ENCODE peak calls at places on chromosomes 12 and 14, in four cellular contexts. L is WTC11, N is GM12878, I is K562. A is an unnamed sample.

GRCh38 chr12:120264511-120265202 is 873 bp downstream of the PXN start:
- DNase-seq in L (no peak), N (no peak), I (no peak), A (no peak)

GRCh38 chr12:51240971-51241370 is 2.3 kb downstream of the DAZAP2 start:
- DNase-seq in L (no peak), N (no peak), I (no peak), A (no peak)

GRCh38 chr14:66015046-66015780 is 471.0 kb upstream of the CCDC196 start:
- DNase-seq in L (no peak), N (no peak), I (no peak), A (no peak)

GRCh38 chr12:57657744-57658143 is 24.7 kb upstream of the B4GALNT1 start:
- DNase-seq in L (no peak), N (no peak), I (no peak), A (no peak)

GRCh38 chr12:128806573-128806972 is 17.2 kb downstream of the SLC15A4 start:
- DNase-seq in L (no peak), N (no peak), I (no peak), A (no peak)

GRCh38 chr12:67382206-67382871 is 113.2 kb downstream of the CAND1 start:
- DNase-seq in L (no peak), N (no peak), I (no peak), A (no peak)

GRCh38 chr14:103334644-103335603 is 887 bp downstream of the EIF5 start:
- DNase-seq in L (peak; percentile 49), N (no peak), I (peak; percentile 71), A (peak; percentile 64)

GRCh38 chr14:76917759-76918175 is 91.6 kb downstream of the LRRC74A start:
- DNase-seq in L (no peak), N (no peak), I (no peak), A (no peak)

GRCh38 chr14:79254069-79254775 is 957.1 kb downstream of the DIO2 start:
- DNase-seq in L (no peak), N (no peak), I (no peak), A (no peak)

GRCh38 chr12:129911437-129912049 is 7.7 kb upstream of the TMEM132D start:
- DNase-seq in L (peak; percentile 24), N (no peak), I (peak; percentile 67), A (peak; percentile 30)

GRCh38 chr14:68082698-68083291 is 263.2 kb downstream of the RAD51B start:
- DNase-seq in L (no peak), N (no peak), I (no peak), A (no peak)

GRCh38 chr12:93938921-93939320 is 209.5 kb upstream of the PLXNC1 start:
- DNase-seq in L (no peak), N (no peak), I (no peak), A (no peak)

GRCh38 chr14:68309631-68310030 is 483.2 kb downstream of the ZFP36L1 start:
- DNase-seq in L (no peak), N (no peak), I (no peak), A (no peak)

GRCh38 chr12:53062977-53063707 is 13.3 kb downstream of the TNS2 start:
- DNase-seq in L (peak; percentile 9), N (no peak), I (no peak), A (no peak)

GRCh38 chr14:74501135-74501614 is 7.6 kb downstream of the ISCA2 start:
- DNase-seq in L (peak; percentile 79), N (no peak), I (peak; percentile 27), A (peak; percentile 52)

GRCh38 chr14:65263161-65263788 is 149.3 kb upstream of the FUT8 start:
- DNase-seq in L (no peak), N (no peak), I (no peak), A (no peak)

GRCh38 chr14:71139058-71139946 is 232.0 kb downstream of the PCNX1 start:
- DNase-seq in L (peak; percentile 78), N (peak; percentile 17), I (peak; percentile 71), A (peak; percentile 31)

GRCh38 chr14:49865431-49865859 is 12.9 kb upstream of the NEMF start:
- DNase-seq in L (peak; percentile 85), N (no peak), I (no peak), A (peak; percentile 48)

GRCh38 chr12:90896164-90896563 is 58.8 kb downstream of the CCER1 start:
- DNase-seq in L (no peak), N (no peak), I (no peak), A (no peak)

GRCh38 chr14:34203271-34203722 is 252.4 kb upstream of the EGLN3 start:
- DNase-seq in L (no peak), N (no peak), I (no peak), A (no peak)

GRCh38 chr12:98490491-98491453 is 24.6 kb upstream of the TMPO start:
- DNase-seq in L (peak; percentile 94), N (peak; percentile 64), I (peak; percentile 73), A (peak; percentile 90)

GRCh38 chr14:104084251-104085002 is 1.1 kb upstream of the ASPG start:
- DNase-seq in L (no peak), N (no peak), I (no peak), A (no peak)

GRCh38 chr12:61854902-61855301 is 405.3 kb upstream of the USP15 start:
- DNase-seq in L (no peak), N (no peak), I (no peak), A (no peak)

GRCh38 chr12:76080017-76080728 is 4.3 kb downstream of the NAP1L1 start:
- DNase-seq in L (no peak), N (no peak), I (no peak), A (peak; percentile 7)

GRCh38 chr14:71497645-71498086 is 434.6 kb upstream of the RGS6 start:
- DNase-seq in L (no peak), N (peak; percentile 98), I (no peak), A (no peak)

GRCh38 chr12:88624911-88625310 is 44.6 kb upstream of the KITLG start:
- DNase-seq in L (no peak), N (no peak), I (no peak), A (no peak)

GRCh38 chr12:67471810-67472209 is 176.7 kb upstream of the DYRK2 start:
- DNase-seq in L (no peak), N (no peak), I (no peak), A (no peak)

GRCh38 chr12:583251-583869 is 79.9 kb downstream of the NINJ2 start:
- DNase-seq in L (no peak), N (no peak), I (no peak), A (peak; percentile 84)

GRCh38 chr12:586318-587071 is 76.8 kb downstream of the NINJ2 start:
- DNase-seq in L (no peak), N (no peak), I (no peak), A (no peak)

GRCh38 chr12:587551-588322 is 75.5 kb downstream of the NINJ2 start:
- DNase-seq in L (no peak), N (no peak), I (peak; percentile 43), A (no peak)

GRCh38 chr12:587132-587531 is 76.1 kb downstream of the NINJ2 start:
- DNase-seq in L (no peak), N (no peak), I (no peak), A (no peak)

GRCh38 chr12:585062-586061 is 77.9 kb downstream of the NINJ2 start:
- DNase-seq in L (no peak), N (no peak), I (no peak), A (peak; percentile 90)
- TF ChIP-seq CBFB in L (no peak), N (no peak), I (no peak), A (no peak)

DNA sequence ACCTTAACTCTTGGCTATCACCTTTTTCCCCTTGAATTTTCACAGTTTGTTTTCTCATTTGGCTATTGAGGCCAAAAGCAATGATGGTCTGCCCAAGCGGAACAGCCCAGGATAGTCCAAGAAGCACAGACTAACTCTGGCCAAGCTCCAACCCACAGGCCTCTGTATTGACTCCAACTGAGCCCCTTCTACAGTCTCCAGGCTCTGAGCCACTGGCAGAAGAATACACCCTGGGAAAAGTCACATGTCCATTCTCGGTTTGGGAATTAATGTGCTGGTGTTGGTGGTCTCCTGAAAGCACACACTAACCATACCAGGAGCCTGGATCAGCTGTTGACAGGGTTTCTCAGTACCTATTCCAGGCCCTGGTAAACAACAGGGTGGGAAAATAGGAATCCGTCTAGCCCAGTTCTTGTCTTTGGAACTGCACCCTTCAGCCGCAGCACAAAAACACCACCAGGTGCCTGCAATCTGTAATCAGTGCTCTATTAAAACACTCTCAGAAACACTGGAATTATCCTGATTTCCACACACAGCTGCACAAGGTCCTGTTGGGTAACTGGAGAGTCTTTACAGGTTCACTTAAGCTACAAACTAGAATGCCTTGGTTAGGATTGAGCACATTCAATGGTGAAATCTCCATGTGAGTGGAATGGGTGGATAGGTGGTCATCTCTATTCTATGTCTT is 63.6 kb downstream of the STXBP6 start:
- DNase-seq in L (no peak), N (no peak), I (no peak), A (no peak)
- TF ChIP-seq ATF2 in L (no peak), N (no peak), I (no peak), A (no peak)

GRCh38 chr12:25759752-25760151 is 198.7 kb upstream of the RASSF8 start:
- DNase-seq in L (no peak), N (no peak), I (no peak), A (no peak)
- TF ChIP-seq CBFB in L (no peak), N (no peak), I (no peak), A (no peak)

GRCh38 chr12:114638790-114639435 is 45.1 kb downstream of the TBX3 start:
- DNase-seq in L (peak; percentile 65), N (no peak), I (no peak), A (peak; percentile 35)

GRCh38 chr12:114631242-114631641 is 52.7 kb downstream of the TBX3 start:
- DNase-seq in L (no peak), N (no peak), I (no peak), A (no peak)

GRCh38 chr12:114636723-114637480 is 47.1 kb downstream of the TBX3 start:
- DNase-seq in L (peak; percentile 38), N (no peak), I (no peak), A (no peak)
- TF ChIP-seq ATF2 in L (no peak), N (no peak), I (no peak), A (no peak)

GRCh38 chr12:64389154-64389553 is 1.4 kb downstream of the C12orf56 start:
- DNase-seq in L (no peak), N (no peak), I (no peak), A (no peak)
- TF ChIP-seq CBFB in L (no peak), N (no peak), I (no peak), A (no peak)

GRCh38 chr12:3456809-3457208 is 34.2 kb upstream of the PRMT8 start:
- DNase-seq in L (peak; percentile 76), N (no peak), I (no peak), A (peak; percentile 5)
- TF ChIP-seq ATF2 in L (no peak), N (no peak), I (no peak), A (no peak)

GRCh38 chr14:102200690-102201368 is 61.1 kb downstream of the WDR20 start:
- DNase-seq in L (no peak), N (no peak), I (no peak), A (no peak)

GRCh38 chr14:102203382-102203781 is 63.7 kb downstream of the WDR20 start:
- DNase-seq in L (no peak), N (no peak), I (no peak), A (no peak)

GRCh38 chr14:102201369-102201748 is 61.7 kb downstream of the WDR20 start:
- DNase-seq in L (no peak), N (peak; percentile 41), I (no peak), A (no peak)

GRCh38 chr14:102201776-102202175 is 62.1 kb downstream of the WDR20 start:
- DNase-seq in L (no peak), N (no peak), I (no peak), A (no peak)

GRCh38 chr14:102202944-102203343 is 63.2 kb downstream of the WDR20 start:
- DNase-seq in L (no peak), N (no peak), I (no peak), A (no peak)
- TF ChIP-seq CBFB in L (no peak), N (no peak), I (no peak), A (no peak)